ENCODE peak calls at places on chromosomes 11 and 22, in eight cellular contexts. One of them, this sample, is unnamed.

GRCh38 chr11:112797653-112798293 is 163.4 kb upstream of the NCAM1 start:
- DNase-seq in NCI-H1417: no peak
- DNase-seq in RPMI8226: peak; percentile 75
- DNase-seq in activated T-helper 9 cell treated with anti-CD3 and anti-CD28 coated beads, Interleukin-2, amount 50 U/mL, for 16 hours: no peak
- DNase-seq in Calu3: peak; percentile 43
- DNase-seq in ELR: peak; percentile 10
- DNase-seq in stimulated activated CD4-positive, alpha-beta T cell treated with anti-CD3 and anti-CD28 coated beads, Interleukin-1b, Interleukin-23, amount 100 ng/mL, for 1 hour: no peak
- DNase-seq in GDM1: no peak
- DNase-seq in this sample: no peak

GRCh38 chr11:27465629-27466028 is 7.0 kb downstream of the LGR4 start:
- DNase-seq in NCI-H1417: peak; percentile 14
- DNase-seq in RPMI8226: no peak
- DNase-seq in stimulated activated CD4-positive, alpha-beta T cell treated with anti-CD3 and anti-CD28 coated beads, Interleukin-1b, Interleukin-23, amount 100 ng/mL, for 1 hour: no peak
- DNase-seq in Calu3: no peak
- DNase-seq in GDM1: no peak
- DNase-seq in ELR: no peak
- DNase-seq in activated T-helper 9 cell treated with anti-CD3 and anti-CD28 coated beads, Interleukin-2, amount 50 U/mL, for 16 hours: no peak
- DNase-seq in this sample: no peak

GRCh38 chr11:74023291-74023690 is 14.4 kb upstream of the UCP3 start:
- DNase-seq in RPMI8226: no peak
- DNase-seq in GDM1: no peak
- DNase-seq in NCI-H1417: no peak
- DNase-seq in activated T-helper 9 cell treated with anti-CD3 and anti-CD28 coated beads, Interleukin-2, amount 50 U/mL, for 16 hours: no peak
- DNase-seq in ELR: no peak
- DNase-seq in stimulated activated CD4-positive, alpha-beta T cell treated with anti-CD3 and anti-CD28 coated beads, Interleukin-1b, Interleukin-23, amount 100 ng/mL, for 1 hour: no peak
- DNase-seq in Calu3: no peak
- DNase-seq in this sample: no peak

GRCh38 chr11:65493367-65494176 is 5.3 kb upstream of the MALAT1 start:
- DNase-seq in GDM1: no peak
- DNase-seq in ELR: peak; percentile 99
- DNase-seq in Calu3: no peak
- DNase-seq in activated T-helper 9 cell treated with anti-CD3 and anti-CD28 coated beads, Interleukin-2, amount 50 U/mL, for 16 hours: no peak
- DNase-seq in NCI-H1417: no peak
- DNase-seq in stimulated activated CD4-positive, alpha-beta T cell treated with anti-CD3 and anti-CD28 coated beads, Interleukin-1b, Interleukin-23, amount 100 ng/mL, for 1 hour: no peak
- DNase-seq in RPMI8226: no peak
- DNase-seq in this sample: no peak

GRCh38 chr11:129023968-129024676 is 81.5 kb upstream of the TP53AIP1 start:
- DNase-seq in stimulated activated CD4-positive, alpha-beta T cell treated with anti-CD3 and anti-CD28 coated beads, Interleukin-1b, Interleukin-23, amount 100 ng/mL, for 1 hour: no peak
- DNase-seq in RPMI8226: peak; percentile 23
- DNase-seq in Calu3: peak; percentile 76
- DNase-seq in ELR: no peak
- DNase-seq in GDM1: no peak
- DNase-seq in activated T-helper 9 cell treated with anti-CD3 and anti-CD28 coated beads, Interleukin-2, amount 50 U/mL, for 16 hours: no peak
- DNase-seq in NCI-H1417: peak; percentile 38
- DNase-seq in this sample: no peak

GRCh38 chr11:17014774-17015638 is 792 bp upstream of the PLEKHA7 start:
- DNase-seq in Calu3: peak; percentile 75
- DNase-seq in activated T-helper 9 cell treated with anti-CD3 and anti-CD28 coated beads, Interleukin-2, amount 50 U/mL, for 16 hours: no peak
- DNase-seq in ELR: peak; percentile 52
- DNase-seq in NCI-H1417: peak; percentile 78
- DNase-seq in stimulated activated CD4-positive, alpha-beta T cell treated with anti-CD3 and anti-CD28 coated beads, Interleukin-1b, Interleukin-23, amount 100 ng/mL, for 1 hour: no peak
- DNase-seq in RPMI8226: peak; percentile 23
- DNase-seq in GDM1: no peak
- DNase-seq in this sample: no peak

GRCh38 chr11:75031771-75032549 is 43.2 kb downstream of the NEU3 start:
- DNase-seq in ELR: peak; percentile 86
- DNase-seq in stimulated activated CD4-positive, alpha-beta T cell treated with anti-CD3 and anti-CD28 coated beads, Interleukin-1b, Interleukin-23, amount 100 ng/mL, for 1 hour: peak; percentile 14
- DNase-seq in activated T-helper 9 cell treated with anti-CD3 and anti-CD28 coated beads, Interleukin-2, amount 50 U/mL, for 16 hours: peak; percentile 40
- DNase-seq in NCI-H1417: peak; percentile 4
- DNase-seq in GDM1: peak; percentile 21
- DNase-seq in Calu3: peak; percentile 82
- DNase-seq in RPMI8226: peak; percentile 80
- DNase-seq in this sample: no peak

GRCh38 chr22:37273126-37273845 is 9.0 kb upstream of the CYTH4 start:
- DNase-seq in GDM1: peak; percentile 18
- DNase-seq in NCI-H1417: no peak
- DNase-seq in Calu3: no peak
- DNase-seq in activated T-helper 9 cell treated with anti-CD3 and anti-CD28 coated beads, Interleukin-2, amount 50 U/mL, for 16 hours: no peak
- DNase-seq in stimulated activated CD4-positive, alpha-beta T cell treated with anti-CD3 and anti-CD28 coated beads, Interleukin-1b, Interleukin-23, amount 100 ng/mL, for 1 hour: no peak
- DNase-seq in ELR: peak; percentile 77
- DNase-seq in RPMI8226: no peak
- DNase-seq in this sample: no peak

GRCh38 chr11:61141601-61142028 is 19.6 kb downstream of the VPS37C start:
- DNase-seq in NCI-H1417: peak; percentile 88
- DNase-seq in activated T-helper 9 cell treated with anti-CD3 and anti-CD28 coated beads, Interleukin-2, amount 50 U/mL, for 16 hours: no peak
- DNase-seq in RPMI8226: peak; percentile 100
- DNase-seq in Calu3: peak; percentile 57
- DNase-seq in ELR: no peak
- DNase-seq in GDM1: no peak
- DNase-seq in stimulated activated CD4-positive, alpha-beta T cell treated with anti-CD3 and anti-CD28 coated beads, Interleukin-1b, Interleukin-23, amount 100 ng/mL, for 1 hour: no peak
- DNase-seq in this sample: no peak

GRCh38 chr11:134679592-134679991 is 267.6 kb upstream of the B3GAT1 start:
- DNase-seq in GDM1: no peak
- DNase-seq in NCI-H1417: no peak
- DNase-seq in activated T-helper 9 cell treated with anti-CD3 and anti-CD28 coated beads, Interleukin-2, amount 50 U/mL, for 16 hours: no peak
- DNase-seq in RPMI8226: no peak
- DNase-seq in stimulated activated CD4-positive, alpha-beta T cell treated with anti-CD3 and anti-CD28 coated beads, Interleukin-1b, Interleukin-23, amount 100 ng/mL, for 1 hour: no peak
- DNase-seq in ELR: no peak
- DNase-seq in Calu3: no peak
- DNase-seq in this sample: no peak

GRCh38 chr22:23818541-23818940 is 20.3 kb downstream of the DERL3 start:
- DNase-seq in ELR: no peak
- DNase-seq in Calu3: no peak
- DNase-seq in NCI-H1417: no peak
- DNase-seq in stimulated activated CD4-positive, alpha-beta T cell treated with anti-CD3 and anti-CD28 coated beads, Interleukin-1b, Interleukin-23, amount 100 ng/mL, for 1 hour: no peak
- DNase-seq in GDM1: no peak
- DNase-seq in RPMI8226: no peak
- DNase-seq in activated T-helper 9 cell treated with anti-CD3 and anti-CD28 coated beads, Interleukin-2, amount 50 U/mL, for 16 hours: no peak
- DNase-seq in this sample: no peak